ENCODE peak calls at places on chromosomes 12 and 14, in six cellular contexts. A is HepG2, T is K562, K is GM12878, H is GM12891, D is H1. J is an unnamed sample.

GRCh38 chr14:48826058-48826457 is 760.1 kb downstream of the RPS29 start:
- DNase-seq in H (no peak), T (no peak), A (no peak), D (no peak), K (no peak), J (no peak)

GRCh38 chr12:77064891-77065360 is 443 bp downstream of the E2F7 start:
- DNase-seq in T (no peak), H (no peak), K (no peak), D (no peak), A (no peak), J (no peak)

GRCh38 chr14:100577986-100578431 is 9.2 kb downstream of the BEGAIN start:
- DNase-seq in T (no peak), D (no peak), A (no peak), H (no peak), K (no peak), J (no peak)

GRCh38 chr12:22415342-22416309 is 81.1 kb upstream of the ST8SIA1 start:
- DNase-seq in T (no peak), H (no peak), A (no peak), D (no peak), K (no peak), J (no peak)

GRCh38 chr14:91418387-91419043 is 895 bp upstream of the CCDC88C start:
- DNase-seq in H (no peak), K (no peak), D (peak), T (peak), A (peak), J (no peak)

GRCh38 chr14:50948205-50948604 is 3.9 kb upstream of the PYGL start:
- DNase-seq in H (no peak), K (no peak), D (no peak), A (no peak), T (no peak), J (no peak)

GRCh38 chr12:53502331-53502730 is 1.2 kb downstream of the TARBP2 start:
- DNase-seq in H (no peak), A (no peak), T (no peak), K (no peak), D (no peak), J (no peak)

GRCh38 chr14:54278665-54279295 is 118.0 kb upstream of the CDKN3 start:
- DNase-seq in D (no peak), A (no peak), H (no peak), T (no peak), K (no peak), J (no peak)

GRCh38 chr14:92690171-92691011 is 58.0 kb downstream of the LGMN start:
- DNase-seq in K (no peak), H (no peak), T (peak), A (peak), D (no peak), J (no peak)

GRCh38 chr12:131927110-131928079 is 1.7 kb upstream of the PUS1 start:
- DNase-seq in T (no peak), H (no peak), A (no peak), K (no peak), D (no peak), J (no peak)

GRCh38 chr12:6376965-6377666 is 1.8 kb upstream of the SCNN1A start:
- DNase-seq in A (no peak), H (no peak), T (no peak), K (no peak), D (no peak), J (no peak)

DNA sequence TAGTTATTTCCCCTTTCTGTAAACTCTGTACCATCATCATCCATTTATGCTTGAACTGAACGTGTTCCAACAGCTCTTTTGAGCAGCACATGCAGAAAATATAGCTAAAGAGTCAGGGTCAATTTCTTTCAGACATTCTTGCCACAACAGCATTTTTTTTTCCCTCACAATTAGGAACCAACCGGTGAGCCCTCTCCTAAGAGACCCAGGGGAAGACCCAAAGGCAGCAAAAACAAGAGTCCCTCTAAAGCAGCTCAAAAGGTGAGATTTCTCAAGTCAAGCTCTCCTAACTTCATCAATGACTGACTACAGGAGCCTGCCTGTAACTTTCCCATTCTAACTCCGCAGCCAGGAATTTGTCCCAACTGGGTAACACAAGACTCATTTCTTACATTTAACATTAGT is 3.5 kb downstream of the HMGA2 start:
- DNase-seq in T (no peak), H (no peak), A (peak), K (no peak), D (no peak), J (no peak)
- TF ChIP-seq TAF1 in T (no peak), H (no peak), A (peak), K (no peak), D (no peak), J (no peak)

DNA sequence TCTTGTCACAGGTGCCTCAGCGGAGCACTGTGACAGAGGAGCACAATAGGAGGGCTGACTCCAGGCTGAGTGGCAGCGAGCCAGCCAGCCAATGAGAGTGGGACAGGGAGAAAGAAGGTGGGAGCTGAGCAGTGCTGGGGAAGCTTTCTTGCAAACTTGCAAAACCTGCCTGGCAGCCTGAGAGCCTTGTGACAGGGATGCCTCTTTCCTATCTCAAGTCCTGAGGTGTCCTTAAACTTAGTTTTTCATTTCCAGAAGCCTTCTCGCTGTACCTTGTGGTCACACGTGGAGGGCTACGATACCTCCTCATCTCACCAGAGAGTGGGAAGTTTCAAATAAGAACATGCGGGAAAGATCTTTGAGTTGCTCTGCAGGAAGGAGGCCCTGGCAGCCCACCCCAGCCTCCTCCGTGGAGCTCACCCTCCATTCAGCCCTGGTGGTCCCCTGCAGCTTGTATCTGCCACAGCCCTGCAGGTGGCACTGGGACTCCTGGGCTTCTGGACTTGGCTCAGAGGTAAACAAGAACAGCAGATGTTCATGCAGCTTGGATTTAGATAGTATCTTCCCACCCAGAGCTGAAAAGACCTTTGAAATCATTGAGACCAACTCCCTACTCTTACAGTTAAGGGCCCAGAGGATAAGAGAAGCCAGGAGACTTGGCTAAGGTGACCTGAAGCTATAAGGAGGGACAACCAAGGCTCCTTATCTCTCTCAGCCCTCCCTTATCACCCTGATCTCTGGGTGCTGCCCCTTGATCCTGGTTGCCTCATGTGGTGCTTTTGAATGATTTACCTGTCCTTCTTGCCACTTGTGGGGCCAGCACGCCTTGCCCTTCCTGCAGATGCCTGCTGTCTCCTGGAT is 153.5 kb upstream of the MAX start:
- DNase-seq in A (peak), T (no peak), D (peak), H (no peak), K (no peak), J (no peak)
- TF ChIP-seq POLR2AphosphoS5 in A (no peak), T (no peak), D (no peak), H (no peak), K (no peak), J (no peak)

DNA sequence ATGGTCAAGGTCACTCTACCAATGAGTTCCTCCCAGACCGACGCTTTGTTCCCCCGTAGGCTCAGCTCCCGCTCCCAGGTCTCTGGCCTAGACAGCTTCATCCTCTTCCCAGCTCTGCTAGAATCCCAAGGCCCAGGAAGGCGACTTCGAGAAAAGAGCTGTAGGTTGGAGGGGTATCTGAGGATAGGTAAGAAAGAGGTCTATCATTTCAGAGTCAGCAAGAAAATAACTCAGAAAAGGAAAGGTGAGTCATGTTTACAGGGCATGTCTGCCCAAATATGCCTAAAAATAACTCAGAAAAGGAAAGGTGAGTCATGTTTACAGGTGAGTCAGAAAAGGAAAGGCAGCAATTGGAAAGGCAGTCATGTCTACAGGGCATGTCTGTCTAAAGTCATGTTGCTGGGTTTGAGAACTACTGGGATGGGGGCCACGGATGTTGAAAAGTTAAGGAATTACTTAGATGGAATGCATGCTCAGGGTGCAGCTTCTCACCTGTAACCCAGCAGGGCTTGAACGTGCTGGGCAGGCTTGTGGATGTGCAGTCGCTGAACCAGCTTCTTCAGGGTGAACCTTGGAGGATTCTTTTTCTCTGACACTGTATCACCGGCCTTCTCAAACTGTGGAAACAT is 12.2 kb downstream of the TEP1 start:
- DNase-seq in H (no peak), A (peak), T (no peak), D (no peak), K (no peak), J (no peak)
- TF ChIP-seq POLR2A in H (no peak), A (no peak), T (no peak), D (no peak), K (no peak), J (no peak)

GRCh38 chr12:111404362-111405148 is 1.2 kb upstream of the SH2B3 start:
- DNase-seq in H (no peak), D (no peak), T (peak), K (no peak), A (peak), J (no peak)
- TF ChIP-seq TAF1 in H (no peak), D (no peak), T (peak), K (peak), A (no peak), J (no peak)

GRCh38 chr12:93884794-93885460 is 207.8 kb downstream of the CRADD start:
- DNase-seq in K (no peak), D (no peak), H (no peak), T (no peak), A (no peak), J (no peak)

GRCh38 chr12:93883436-93884154 is 206.4 kb downstream of the CRADD start:
- DNase-seq in T (no peak), H (no peak), K (no peak), A (no peak), D (no peak), J (no peak)

GRCh38 chr12:93888964-93889363 is 211.8 kb downstream of the CRADD start:
- DNase-seq in T (no peak), D (no peak), A (no peak), K (no peak), H (no peak), J (no peak)

GRCh38 chr12:93889516-93890202 is 212.5 kb downstream of the CRADD start:
- DNase-seq in D (no peak), T (no peak), H (no peak), K (no peak), A (no peak), J (no peak)

DNA sequence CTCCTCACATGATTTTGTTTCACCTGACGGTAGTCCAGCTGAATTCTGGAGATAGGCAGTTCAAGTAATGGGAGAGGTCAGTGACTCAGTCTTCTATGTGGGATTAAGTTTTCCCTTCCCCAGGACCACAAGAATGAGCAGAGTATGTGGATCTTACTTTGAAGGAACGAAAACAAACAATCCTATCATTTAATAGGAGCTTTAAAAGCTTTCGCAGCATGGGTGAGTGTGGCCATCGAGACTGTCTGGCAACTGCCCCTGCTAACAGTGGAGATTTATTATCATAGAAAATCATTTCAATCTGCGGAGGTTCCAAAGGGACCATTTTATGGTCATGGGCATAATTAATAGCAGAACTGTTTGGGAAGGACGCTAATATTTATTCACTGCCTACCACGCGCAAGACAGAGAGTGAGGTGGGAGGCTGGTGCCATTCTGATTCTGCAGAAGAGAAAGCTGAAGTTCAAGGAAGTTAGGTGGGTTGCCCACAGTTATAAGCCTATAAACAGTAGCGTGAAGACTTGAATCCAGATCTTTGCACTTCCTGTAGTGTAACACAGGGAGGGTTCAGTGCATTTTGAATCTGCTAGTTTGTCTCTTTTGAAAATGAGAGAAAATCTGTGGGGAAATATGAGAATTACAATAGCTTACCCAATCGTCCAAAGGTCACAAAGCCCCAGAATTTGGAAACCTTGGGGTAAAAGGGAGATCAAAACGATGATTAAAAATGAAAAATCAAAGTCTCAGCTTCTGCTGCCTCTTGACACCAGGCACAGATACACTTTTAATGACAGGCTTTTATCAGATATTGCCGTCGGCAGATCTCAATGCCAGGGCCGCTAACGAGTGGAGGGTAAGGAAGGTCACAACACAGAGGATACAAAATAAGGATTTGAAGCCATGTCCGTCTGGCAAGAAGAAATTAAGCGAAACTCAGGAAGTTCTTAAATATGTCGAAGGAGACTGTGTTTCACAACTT is 209.6 kb downstream of the CRADD start:
- DNase-seq in T (no peak), A (no peak), K (no peak), D (no peak), H (no peak), J (no peak)
- TF ChIP-seq POLR2AphosphoS5 in T (no peak), A (no peak), K (no peak), D (no peak), H (no peak), J (no peak)

GRCh38 chr12:108633534-108634224 is at the start of gene SELPLG:
- DNase-seq in T (peak), D (no peak), A (no peak), H (peak), K (peak), J (peak)
- TF ChIP-seq POLR2A in T (no peak), D (no peak), A (no peak), H (no peak), K (peak), J (no peak)

GRCh38 chr12:113820842-113821241 is 145.3 kb downstream of the RBM19 start:
- DNase-seq in H (no peak), K (no peak), T (peak), D (no peak), A (no peak), J (no peak)

GRCh38 chr12:113819495-113819894 is 146.6 kb downstream of the RBM19 start:
- DNase-seq in D (no peak), H (no peak), T (no peak), K (no peak), A (no peak), J (no peak)

GRCh38 chr12:113818833-113819232 is 147.3 kb downstream of the RBM19 start:
- DNase-seq in H (no peak), K (no peak), A (peak), D (peak), T (peak), J (no peak)

GRCh38 chr12:113820310-113820709 is 145.8 kb downstream of the RBM19 start:
- DNase-seq in H (no peak), D (no peak), T (no peak), A (no peak), K (no peak), J (no peak)

DNA sequence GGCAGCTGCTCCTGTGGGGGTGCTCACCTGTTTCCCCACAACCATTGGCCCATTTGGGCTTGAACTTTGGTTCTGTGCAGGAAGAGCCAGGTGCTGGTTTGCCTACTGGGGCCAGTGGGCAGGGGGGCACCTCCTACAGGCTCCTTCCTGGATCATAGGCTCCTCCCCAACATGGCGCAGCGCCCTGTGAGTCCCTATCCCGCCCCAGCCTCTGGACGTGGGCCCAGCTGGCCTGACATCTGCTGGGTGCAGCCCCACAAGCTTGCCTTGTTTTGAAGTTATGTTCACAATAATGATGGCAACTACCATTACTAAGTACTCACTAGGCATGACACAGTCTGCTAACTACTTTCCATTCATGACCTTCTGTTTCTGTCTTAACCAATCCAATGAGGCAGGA is 147.8 kb downstream of the RBM19 start:
- DNase-seq in T (no peak), K (no peak), H (no peak), D (no peak), A (no peak), J (no peak)
- TF ChIP-seq TAF1 in T (no peak), K (no peak), H (no peak), D (no peak), A (no peak), J (no peak)

GRCh38 chr12:89906178-89906577 is 197.5 kb upstream of the ATP2B1 start:
- DNase-seq in K (no peak), A (no peak), D (no peak), H (no peak), T (no peak), J (no peak)

GRCh38 chr12:89899651-89900050 is 191.0 kb upstream of the ATP2B1 start:
- DNase-seq in D (no peak), A (no peak), T (no peak), H (no peak), K (no peak), J (no peak)

GRCh38 chr12:89906824-89907223 is 198.2 kb upstream of the ATP2B1 start:
- DNase-seq in D (no peak), T (no peak), K (no peak), H (no peak), A (no peak), J (no peak)

GRCh38 chr12:89901319-89901718 is 192.7 kb upstream of the ATP2B1 start:
- DNase-seq in K (no peak), T (no peak), D (no peak), H (no peak), A (no peak), J (no peak)

DNA sequence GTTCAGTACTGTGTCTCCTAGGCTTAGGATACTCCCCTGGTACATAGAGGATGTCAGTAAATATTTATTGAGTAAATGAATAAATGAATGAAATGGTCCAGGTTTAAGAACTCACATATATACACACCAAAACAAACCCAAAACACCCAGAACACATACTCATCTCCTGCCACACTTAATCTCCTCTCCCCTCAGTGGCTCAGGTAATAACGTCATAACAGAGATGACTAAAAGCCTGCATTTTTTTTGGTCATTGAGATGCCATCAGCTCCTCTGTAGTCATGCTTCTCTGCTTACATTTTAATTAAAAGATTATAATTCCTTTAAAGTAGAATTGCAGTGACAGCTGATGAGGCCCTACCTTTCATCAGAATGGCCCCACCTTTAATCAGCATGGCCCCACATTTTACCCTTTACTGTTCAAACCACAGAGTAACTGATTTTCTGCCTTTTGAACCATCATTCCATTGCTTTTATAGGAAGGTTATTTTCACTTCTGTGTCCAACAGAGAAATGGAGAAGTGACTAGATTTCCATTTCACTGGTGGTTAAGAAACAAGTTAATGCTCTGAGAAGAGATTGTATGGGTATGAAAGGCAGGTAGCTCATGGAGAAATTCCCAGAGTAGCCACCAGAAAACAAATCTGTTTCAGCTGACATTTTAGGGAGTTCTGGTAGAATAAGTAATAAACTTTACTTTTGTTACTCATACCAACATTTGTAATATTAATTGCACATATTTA is 193.4 kb upstream of the ATP2B1 start:
- DNase-seq in H (no peak), T (no peak), D (no peak), A (no peak), K (no peak), J (no peak)
- TF ChIP-seq POLR2AphosphoS5 in H (no peak), T (no peak), D (no peak), A (no peak), K (no peak), J (no peak)

DNA sequence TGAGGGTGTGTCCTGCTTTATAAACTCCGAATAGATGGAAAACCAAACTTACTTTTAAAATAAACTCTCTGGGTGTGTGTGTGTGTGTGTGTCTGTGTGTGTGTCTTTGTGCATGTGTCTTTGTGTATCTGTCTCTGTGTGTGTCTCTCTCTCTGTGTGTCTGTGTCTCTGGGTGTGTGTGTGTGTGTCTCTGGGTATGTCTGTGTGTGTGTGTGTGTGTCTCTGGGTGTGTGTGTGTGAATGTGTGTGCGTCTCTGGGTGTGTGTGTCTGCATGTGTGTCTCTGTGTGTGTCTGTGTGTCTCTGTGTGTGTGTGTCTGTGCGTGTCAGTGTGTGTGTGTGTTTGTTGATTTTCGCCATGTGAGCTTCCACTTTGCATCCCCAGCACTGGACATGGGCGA is 9.2 kb downstream of the RAN start:
- DNase-seq in K (no peak), A (no peak), T (no peak), D (no peak), H (no peak), J (no peak)
- TF ChIP-seq POLR2A in K (no peak), A (no peak), T (peak), D (no peak), H (no peak), J (no peak)

GRCh38 chr14:34693228-34693939 is 21.0 kb downstream of the CFL2 start:
- DNase-seq in D (peak), K (no peak), A (peak), H (no peak), T (peak), J (no peak)
- TF ChIP-seq TAF1 in D (peak), K (no peak), A (peak), H (no peak), T (no peak), J (no peak)

J was measured in GM12892.